ENCODE peak calls at places on chromosomes 11 and 22, in nine cellular contexts. J is right lobe of liver, A is neural crest cell, L is astrocyte of the cerebellum, H is fibroblast of lung, V is AG09319, C is colonic mucosa, P is WTC11, Y is ovary. I is an unnamed sample.

GRCh38 chr11:123536690-123537437 is 106.8 kb downstream of the GRAMD1B start:
- DNase-seq in J (no peak), V (no peak), H (no peak), A (no peak), C (no peak), P (no peak), Y (no peak), L (no peak), I (peak; percentile 7)

GRCh38 chr11:64186205-64187165 is 514 bp downstream of the STIP1 start:
- DNase-seq in L (no peak), P (no peak), J (no peak), H (peak; percentile 11), Y (no peak), V (no peak), A (no peak), C (peak; percentile 60), I (no peak)

GRCh38 chr22:42062506-42063190 is 8.0 kb downstream of the NAGA start:
- DNase-seq in P (no peak), Y (no peak), V (no peak), L (no peak), J (no peak), C (peak; percentile 9), A (no peak), H (no peak), I (no peak)

GRCh38 chr11:129710423-129710822 is 105.2 kb upstream of the TMEM45B start:
- DNase-seq in L (no peak), A (no peak), Y (no peak), P (no peak), J (no peak), V (no peak), H (no peak), C (no peak), I (peak; percentile 34)

GRCh38 chr11:95156916-95157568 is 67.4 kb downstream of the ENDOD1 start:
- DNase-seq in L (no peak), A (no peak), Y (peak; percentile 69), P (no peak), J (no peak), V (no peak), C (no peak), H (no peak), I (no peak)

GRCh38 chr22:28869736-28870135 is 13.6 kb upstream of the ZNRF3 start:
- DNase-seq in Y (no peak), V (no peak), L (no peak), A (no peak), H (no peak), J (no peak), P (no peak), C (no peak), I (no peak)

GRCh38 chr22:37525073-37525745 is 6.0 kb upstream of the CARD10 start:
- DNase-seq in H (peak; percentile 87), Y (no peak), L (no peak), A (no peak), J (no peak), V (peak; percentile 43), C (no peak), P (no peak), I (no peak)

GRCh38 chr22:18156878-18157713 is 7.1 kb downstream of the USP18 start:
- DNase-seq in L (peak; percentile 99), Y (peak; percentile 62), P (peak; percentile 90), H (peak; percentile 100), V (peak; percentile 97), A (peak; percentile 76), C (peak; percentile 74), J (no peak), I (peak; percentile 77)

GRCh38 chr11:87030458-87031054 is 7.2 kb upstream of the TMEM135 start:
- DNase-seq in L (no peak), P (no peak), C (no peak), H (no peak), V (no peak), A (no peak), Y (no peak), J (no peak), I (no peak)

GRCh38 chr11:35111171-35112055 is 27.6 kb upstream of the CD44 start:
- DNase-seq in P (no peak), V (no peak), H (peak; percentile 99), C (peak; percentile 41), Y (no peak), J (no peak), A (no peak), L (peak; percentile 92), I (no peak)

GRCh38 chr11:123672568-123672967 is 18.1 kb upstream of the SCN3B start:
- DNase-seq in H (no peak), Y (no peak), J (no peak), A (no peak), V (no peak), L (no peak), P (no peak), C (no peak), I (no peak)

GRCh38 chr11:70303070-70303469 is 32.6 kb downstream of the PPFIA1 start:
- DNase-seq in A (no peak), H (peak; percentile 89), Y (no peak), V (peak; percentile 85), C (no peak), P (no peak), J (no peak), L (peak; percentile 62), I (no peak)

GRCh38 chr11:109309153-109309552 is 112.8 kb upstream of the C11orf87 start:
- DNase-seq in Y (no peak), H (peak; percentile 73), C (no peak), P (no peak), A (no peak), L (peak; percentile 55), V (no peak), J (no peak), I (no peak)

GRCh38 chr11:61737131-61737530 is 15.3 kb upstream of the MYRF start:
- DNase-seq in L (no peak), Y (no peak), P (no peak), H (no peak), A (no peak), V (no peak), C (no peak), J (no peak), I (no peak)

DNA sequence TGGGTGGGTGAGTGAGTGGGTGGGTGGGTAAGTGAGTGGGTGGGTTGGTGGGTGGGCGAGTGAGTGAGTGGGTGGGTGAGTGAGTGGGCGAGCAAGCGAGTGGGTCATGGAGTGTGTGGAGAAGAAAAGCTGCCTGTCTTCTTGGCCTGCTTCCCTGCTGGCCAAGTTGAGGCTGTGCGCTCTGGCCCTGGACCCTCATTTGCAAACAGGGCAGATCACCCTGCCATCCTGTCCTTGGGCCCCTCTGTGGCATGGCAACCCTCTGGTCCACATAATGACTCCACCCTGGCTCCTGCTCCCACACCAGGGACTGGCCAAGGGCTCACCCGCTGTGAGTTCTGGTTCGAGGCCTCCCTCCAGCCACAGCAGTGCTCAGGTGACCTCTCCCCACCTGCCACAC is 35.1 kb downstream of the CAPN1 start:
- DNase-seq in C (no peak), L (no peak), V (no peak), A (no peak), H (no peak), J (no peak), Y (no peak), P (no peak), I (no peak)
- TF ChIP-seq CTCF in C (no peak), L (no peak), V (no peak), A (peak; percentile 22), H (no peak), J (no peak), Y (no peak), P (no peak), I (no peak)

GRCh38 chr11:1765871-1766718 is 2.4 kb upstream of the CTSD start:
- DNase-seq in L (no peak), P (peak; percentile 73), Y (no peak), H (no peak), V (no peak), A (no peak), C (no peak), J (peak; percentile 57), I (no peak)
- TF ChIP-seq CTCF in L (peak; percentile 6), P (peak; percentile 16), Y (no peak), H (no peak), V (no peak), A (no peak), C (no peak), J (no peak), I (no peak)

GRCh38 chr22:43110927-43111623 is 525 bp downstream of the BIK start:
- DNase-seq in C (peak; percentile 50), A (no peak), P (peak; percentile 45), J (no peak), V (no peak), H (no peak), Y (peak; percentile 37), L (no peak), I (no peak)

GRCh38 chr22:43109921-43110443 is 568 bp upstream of the BIK start:
- DNase-seq in L (no peak), C (no peak), A (no peak), J (no peak), H (no peak), Y (no peak), P (peak; percentile 49), V (no peak), I (no peak)

GRCh38 chr22:43109511-43109910 is 1.0 kb upstream of the BIK start:
- DNase-seq in J (no peak), V (no peak), P (no peak), Y (no peak), A (no peak), H (no peak), C (no peak), L (no peak), I (no peak)

GRCh38 chr22:43113516-43114251 is 3.1 kb downstream of the BIK start:
- DNase-seq in Y (no peak), C (no peak), L (no peak), J (no peak), V (no peak), P (no peak), A (no peak), H (no peak), I (no peak)

DNA sequence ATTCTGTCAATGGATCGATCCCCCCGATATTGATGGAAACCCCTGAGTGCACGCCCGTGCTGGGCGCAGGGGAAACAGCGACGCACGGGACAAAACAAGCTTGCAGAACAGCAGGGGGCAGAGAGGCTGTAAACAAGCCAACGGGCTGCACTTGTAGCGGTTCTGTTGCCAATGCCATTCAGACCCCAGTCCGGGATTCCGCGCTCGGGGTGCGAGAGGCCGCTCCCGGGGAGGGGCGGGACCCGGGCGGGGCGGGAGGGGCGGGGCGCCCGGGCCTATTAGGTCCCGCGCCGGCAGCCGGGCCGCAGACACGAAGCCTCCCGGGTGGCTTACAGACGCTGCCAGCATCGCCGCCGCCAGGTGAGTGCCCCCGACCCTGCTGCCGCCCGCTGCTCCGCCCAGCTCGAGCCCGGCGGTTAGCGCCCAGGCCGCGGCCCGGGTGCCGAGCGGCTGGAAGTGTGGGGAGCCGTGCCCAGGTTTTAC is at the start of gene BIK:
- DNase-seq in L (no peak), V (no peak), A (peak; percentile 27), J (peak; percentile 75), H (no peak), Y (peak; percentile 31), C (peak; percentile 72), P (peak; percentile 74), I (peak; percentile 64)
- TF ChIP-seq CTCF in L (no peak), V (peak; percentile 35), A (peak; percentile 45), J (peak; percentile 12), H (peak; percentile 28), Y (no peak), C (no peak), P (no peak), I (no peak)

DNA sequence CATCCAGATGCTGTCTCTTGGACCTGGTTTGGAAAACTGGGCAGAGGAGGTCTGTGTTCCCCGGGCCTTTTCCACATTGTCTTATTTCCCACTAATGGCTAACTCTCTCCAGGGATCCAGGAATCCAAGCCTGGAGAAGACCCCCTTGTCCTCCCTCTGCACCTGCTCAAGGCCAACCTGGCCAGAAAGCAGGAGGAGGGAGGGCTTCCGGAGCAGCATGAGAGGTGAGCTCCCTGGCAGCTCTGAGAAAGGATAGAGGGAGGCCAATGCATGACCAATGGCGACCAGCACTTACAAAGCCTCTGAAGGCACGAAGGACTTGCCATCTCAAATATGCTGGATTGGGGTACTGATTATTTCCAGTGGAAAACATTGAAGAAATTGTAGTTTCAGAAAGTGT is 445.0 kb upstream of the B3GAT1 start:
- DNase-seq in L (no peak), V (no peak), C (no peak), P (no peak), H (no peak), J (no peak), A (no peak), Y (no peak), I (no peak)
- TF ChIP-seq CTCF in L (no peak), V (no peak), C (no peak), P (no peak), H (no peak), J (no peak), A (no peak), Y (no peak), I (no peak)

I was measured in Caco-2.